ENCODE peak calls at places on chromosomes 4 and X, in six cellular contexts. One of them, this sample, is unnamed.

GRCh38 chr4:185693548-185694215 is 118.3 kb downstream of the SORBS2 start:
- DNase-seq in activated naive CD8-positive, alpha-beta T cell treated with anti-CD3 and anti-CD28 coated beads, Interleukin-2, amount 50 U/mL, for 16 hours: no peak
- DNase-seq in central memory CD4-positive, alpha-beta T cell: no peak
- DNase-seq in stimulated activated CD4-positive, alpha-beta T cell treated with anti-CD3 and anti-CD28 coated beads, Interleukin-15, amount 100 ng/mL, for 24 hours: no peak
- DNase-seq in NCI-H146: no peak
- DNase-seq in epithelial cell of esophagus: peak
- DNase-seq in this sample: no peak

GRCh38 chr4:126955292-126956191 is 677.2 kb upstream of the INTU start:
- DNase-seq in activated naive CD8-positive, alpha-beta T cell treated with anti-CD3 and anti-CD28 coated beads, Interleukin-2, amount 50 U/mL, for 16 hours: no peak
- DNase-seq in central memory CD4-positive, alpha-beta T cell: no peak
- DNase-seq in stimulated activated CD4-positive, alpha-beta T cell treated with anti-CD3 and anti-CD28 coated beads, Interleukin-15, amount 100 ng/mL, for 24 hours: no peak
- DNase-seq in NCI-H146: peak
- DNase-seq in epithelial cell of esophagus: no peak
- DNase-seq in this sample: peak

GRCh38 chr4:169117591-169118081 is 107.6 kb upstream of the CBR4 start:
- DNase-seq in activated naive CD8-positive, alpha-beta T cell treated with anti-CD3 and anti-CD28 coated beads, Interleukin-2, amount 50 U/mL, for 16 hours: no peak
- DNase-seq in central memory CD4-positive, alpha-beta T cell: no peak
- DNase-seq in stimulated activated CD4-positive, alpha-beta T cell treated with anti-CD3 and anti-CD28 coated beads, Interleukin-15, amount 100 ng/mL, for 24 hours: no peak
- DNase-seq in NCI-H146: no peak
- DNase-seq in epithelial cell of esophagus: peak
- DNase-seq in this sample: no peak

GRCh38 chrX:78103656-78104446 is at the start of gene PGK1:
- DNase-seq in activated naive CD8-positive, alpha-beta T cell treated with anti-CD3 and anti-CD28 coated beads, Interleukin-2, amount 50 U/mL, for 16 hours: peak
- DNase-seq in central memory CD4-positive, alpha-beta T cell: peak
- DNase-seq in stimulated activated CD4-positive, alpha-beta T cell treated with anti-CD3 and anti-CD28 coated beads, Interleukin-15, amount 100 ng/mL, for 24 hours: peak
- DNase-seq in NCI-H146: peak
- DNase-seq in epithelial cell of esophagus: peak
- DNase-seq in this sample: peak

GRCh38 chr4:147453561-147454141 is 27.2 kb upstream of the EDNRA start:
- DNase-seq in activated naive CD8-positive, alpha-beta T cell treated with anti-CD3 and anti-CD28 coated beads, Interleukin-2, amount 50 U/mL, for 16 hours: no peak
- DNase-seq in central memory CD4-positive, alpha-beta T cell: no peak
- DNase-seq in stimulated activated CD4-positive, alpha-beta T cell treated with anti-CD3 and anti-CD28 coated beads, Interleukin-15, amount 100 ng/mL, for 24 hours: no peak
- DNase-seq in NCI-H146: no peak
- DNase-seq in epithelial cell of esophagus: peak
- DNase-seq in this sample: no peak

GRCh38 chr4:68865760-68866159 is 50.0 kb downstream of the UGT2B10 start:
- DNase-seq in activated naive CD8-positive, alpha-beta T cell treated with anti-CD3 and anti-CD28 coated beads, Interleukin-2, amount 50 U/mL, for 16 hours: no peak
- DNase-seq in central memory CD4-positive, alpha-beta T cell: no peak
- DNase-seq in stimulated activated CD4-positive, alpha-beta T cell treated with anti-CD3 and anti-CD28 coated beads, Interleukin-15, amount 100 ng/mL, for 24 hours: no peak
- DNase-seq in NCI-H146: peak
- DNase-seq in epithelial cell of esophagus: no peak
- DNase-seq in this sample: no peak

GRCh38 chr4:119646347-119647071 is 17.9 kb upstream of the PDE5A start:
- DNase-seq in activated naive CD8-positive, alpha-beta T cell treated with anti-CD3 and anti-CD28 coated beads, Interleukin-2, amount 50 U/mL, for 16 hours: no peak
- DNase-seq in central memory CD4-positive, alpha-beta T cell: no peak
- DNase-seq in stimulated activated CD4-positive, alpha-beta T cell treated with anti-CD3 and anti-CD28 coated beads, Interleukin-15, amount 100 ng/mL, for 24 hours: no peak
- DNase-seq in NCI-H146: no peak
- DNase-seq in epithelial cell of esophagus: no peak
- DNase-seq in this sample: no peak

GRCh38 chr4:7699040-7699439 is 240.6 kb downstream of the AFAP1 start:
- DNase-seq in activated naive CD8-positive, alpha-beta T cell treated with anti-CD3 and anti-CD28 coated beads, Interleukin-2, amount 50 U/mL, for 16 hours: no peak
- DNase-seq in central memory CD4-positive, alpha-beta T cell: no peak
- DNase-seq in stimulated activated CD4-positive, alpha-beta T cell treated with anti-CD3 and anti-CD28 coated beads, Interleukin-15, amount 100 ng/mL, for 24 hours: no peak
- DNase-seq in NCI-H146: no peak
- DNase-seq in epithelial cell of esophagus: no peak
- DNase-seq in this sample: no peak

GRCh38 chr4:22515145-22515887 is 550 bp downstream of the ADGRA3 start:
- DNase-seq in activated naive CD8-positive, alpha-beta T cell treated with anti-CD3 and anti-CD28 coated beads, Interleukin-2, amount 50 U/mL, for 16 hours: no peak
- DNase-seq in central memory CD4-positive, alpha-beta T cell: no peak
- DNase-seq in stimulated activated CD4-positive, alpha-beta T cell treated with anti-CD3 and anti-CD28 coated beads, Interleukin-15, amount 100 ng/mL, for 24 hours: peak
- DNase-seq in NCI-H146: peak
- DNase-seq in epithelial cell of esophagus: peak
- DNase-seq in this sample: peak

GRCh38 chr4:48445704-48446103 is 37.4 kb upstream of the SLC10A4 start:
- DNase-seq in activated naive CD8-positive, alpha-beta T cell treated with anti-CD3 and anti-CD28 coated beads, Interleukin-2, amount 50 U/mL, for 16 hours: no peak
- DNase-seq in central memory CD4-positive, alpha-beta T cell: peak
- DNase-seq in stimulated activated CD4-positive, alpha-beta T cell treated with anti-CD3 and anti-CD28 coated beads, Interleukin-15, amount 100 ng/mL, for 24 hours: no peak
- DNase-seq in NCI-H146: peak
- DNase-seq in epithelial cell of esophagus: peak
- DNase-seq in this sample: no peak

This sample was measured in SHP77 treated with DMSO at 0.1 percent for 48 hours.